ENCODE peak calls at places on chromosomes 16 and 17, in ten cellular contexts. J is effector memory CD4-positive, alpha-beta T cell; T is CD4-positive, alpha-beta T cell; M is H1; F is adrenal gland; H is mesenchymal stem cell; Y is naive thymus-derived CD4-positive, alpha-beta T cell; E is CD4-positive, alpha-beta memory T cell; D is coronary artery; O is upper lobe of right lung. L is an unnamed sample.

GRCh38 chr16:69942099-69942491 is 9.0 kb upstream of the CLEC18A start:
- DNase-seq in T (no peak), O (no peak), M (no peak), F (peak), H (no peak), Y (no peak), J (no peak), E (no peak), D (peak), L (no peak)

GRCh38 chr17:46020998-46021397 is 21.9 kb downstream of the STH start:
- DNase-seq in F (no peak), D (no peak), O (no peak), E (no peak), J (no peak), M (no peak), Y (no peak), T (no peak), H (no peak), L (no peak)

GRCh38 chr17:47941998-47942490 is 673 bp downstream of the PNPO start:
- DNase-seq in E (no peak), Y (no peak), M (no peak), F (no peak), T (no peak), J (no peak), H (no peak), D (no peak), O (no peak), L (no peak)

GRCh38 chr16:12050361-12050760 is 73.8 kb downstream of the SNX29 start:
- DNase-seq in M (no peak), O (no peak), Y (no peak), D (no peak), T (no peak), E (no peak), F (no peak), J (no peak), H (no peak), L (peak)

GRCh38 chr17:32486701-32487459 is at the start of gene CDK5R1:
- DNase-seq in H (peak), O (peak), J (peak), T (peak), F (peak), M (peak), D (no peak), Y (peak), E (peak), L (peak)

GRCh38 chr16:4814542-4815173 is 12.2 kb upstream of the ROGDI start:
- DNase-seq in D (no peak), J (no peak), F (no peak), M (no peak), H (no peak), O (no peak), E (no peak), T (no peak), Y (no peak), L (no peak)

GRCh38 chr17:10156579-10157488 is 41.6 kb downstream of the GAS7 start:
- DNase-seq in F (peak), D (no peak), H (peak), M (no peak), O (peak), J (no peak), T (no peak), E (no peak), Y (no peak), L (peak)

GRCh38 chr16:21720533-21720932 is 56.8 kb downstream of the OTOA start:
- DNase-seq in Y (no peak), H (no peak), M (no peak), E (no peak), O (no peak), F (no peak), D (no peak), J (no peak), T (no peak), L (no peak)

GRCh38 chr16:75821117-75821516 is 94.8 kb upstream of the CPHXL start:
- DNase-seq in J (no peak), D (no peak), H (no peak), M (no peak), O (no peak), F (no peak), E (no peak), T (no peak), Y (no peak), L (no peak)

GRCh38 chr17:66441012-66441703 is 138.7 kb downstream of the PRKCA start:
- DNase-seq in T (no peak), M (no peak), H (no peak), F (no peak), O (no peak), E (no peak), Y (no peak), D (no peak), J (no peak), L (no peak)

GRCh38 chr16:57473906-57474305 is 11.4 kb downstream of the POLR2C start:
- DNase-seq in J (no peak), D (no peak), E (no peak), T (no peak), H (no peak), Y (no peak), O (no peak), F (no peak), M (no peak), L (no peak)

GRCh38 chr16:49592507-49593422 is 219.2 kb downstream of the C16orf78 start:
- DNase-seq in T (peak), D (peak), F (peak), O (no peak), E (peak), M (peak), J (no peak), H (peak), Y (peak), L (no peak)

GRCh38 chr17:27532269-27533067 is 76.2 kb downstream of the KSR1 start:
- DNase-seq in E (no peak), H (peak), D (no peak), T (no peak), J (no peak), F (peak), M (no peak), O (peak), Y (no peak), L (peak)

GRCh38 chr16:77317059-77317458 is 117.8 kb downstream of the ADAMTS18 start:
- DNase-seq in M (no peak), E (no peak), Y (no peak), J (no peak), O (no peak), H (no peak), T (no peak), D (no peak), F (no peak), L (no peak)

GRCh38 chr16:23476289-23476688 is 23.3 kb upstream of the COG7 start:
- DNase-seq in E (no peak), T (no peak), Y (no peak), D (no peak), F (no peak), O (no peak), J (no peak), M (no peak), H (no peak), L (no peak)

GRCh38 chr17:61494325-61495160 is 42.3 kb downstream of the TBX4 start:
- DNase-seq in H (no peak), E (no peak), Y (no peak), T (no peak), M (no peak), D (no peak), J (no peak), F (no peak), O (no peak), L (no peak)

GRCh38 chr17:39828443-39828842 is 35.7 kb downstream of the IKZF3 start:
- DNase-seq in F (no peak), H (no peak), T (no peak), O (no peak), D (no peak), E (no peak), M (no peak), Y (no peak), J (no peak), L (no peak)

GRCh38 chr16:75494696-75495601 is at the start of gene CHST6:
- DNase-seq in F (no peak), J (no peak), Y (no peak), M (peak), T (no peak), O (no peak), H (peak), E (peak), D (no peak), L (no peak)

GRCh38 chr17:15341966-15342365 is 569 bp upstream of the TEKT3 start:
- DNase-seq in Y (no peak), H (no peak), T (no peak), M (no peak), F (no peak), D (no peak), O (no peak), E (no peak), J (no peak), L (no peak)

GRCh38 chr17:70405492-70406220 is 236.3 kb downstream of the KCNJ2 start:
- DNase-seq in Y (no peak), D (no peak), T (no peak), J (no peak), M (no peak), E (no peak), O (no peak), H (peak), F (no peak), L (no peak)

GRCh38 chr17:2705263-2705662 is 6.3 kb downstream of the CLUH start:
- DNase-seq in H (peak), F (peak), D (no peak), E (no peak), T (no peak), M (no peak), Y (no peak), J (no peak), O (no peak), L (peak)

GRCh38 chr16:84881702-84882521 is 62.1 kb downstream of the CRISPLD2 start:
- DNase-seq in Y (no peak), M (no peak), O (no peak), J (no peak), T (no peak), E (no peak), F (no peak), D (no peak), H (peak), L (no peak)
- H3K27ac ChIP-seq in Y (no peak), M (no peak), O (no peak), J (no peak), T (no peak), E (no peak), F (no peak), D (no peak), H (no peak), L (no peak)

GRCh38 chr17:75086496-75087181 is 1.1 kb upstream of the SLC16A5 start:
- DNase-seq in H (no peak), M (no peak), Y (no peak), F (no peak), T (no peak), E (no peak), J (no peak), D (no peak), O (no peak), L (no peak)

GRCh38 chr17:75087182-75087557 is 584 bp upstream of the SLC16A5 start:
- DNase-seq in T (no peak), Y (no peak), E (no peak), D (no peak), M (no peak), J (no peak), O (no peak), F (no peak), H (no peak), L (no peak)

GRCh38 chr17:75088902-75089417 is 1.2 kb downstream of the SLC16A5 start:
- DNase-seq in E (no peak), T (no peak), M (no peak), D (no peak), O (no peak), H (peak), F (no peak), J (no peak), Y (no peak), L (peak)

GRCh38 chr17:75088465-75088895 is 726 bp downstream of the SLC16A5 start:
- DNase-seq in J (no peak), T (no peak), E (no peak), Y (no peak), D (no peak), M (no peak), F (no peak), H (no peak), O (no peak), L (no peak)

GRCh38 chr17:75087558-75088453 is at the start of gene SLC16A5:
- DNase-seq in E (peak), M (peak), H (peak), J (no peak), T (peak), D (peak), O (peak), F (peak), Y (peak), L (peak)
- H3K27ac ChIP-seq in E (peak), M (peak), H (peak), J (peak), T (peak), D (peak), O (peak), F (no peak), Y (peak), L (peak)

GRCh38 chr17:50882851-50883250 is 16.7 kb upstream of the TOB1 start:
- DNase-seq in J (no peak), T (no peak), O (no peak), F (no peak), M (no peak), Y (no peak), E (no peak), D (no peak), H (peak), L (no peak)

GRCh38 chr17:50883850-50884291 is 17.7 kb upstream of the TOB1 start:
- DNase-seq in M (no peak), D (no peak), F (no peak), T (no peak), Y (no peak), E (no peak), H (no peak), O (no peak), J (no peak), L (peak)

GRCh38 chr17:50881182-50881581 is 15.0 kb upstream of the TOB1 start:
- DNase-seq in J (no peak), E (no peak), M (no peak), F (no peak), T (no peak), O (no peak), D (no peak), H (no peak), Y (no peak), L (no peak)

GRCh38 chr17:50887705-50888245 is 21.6 kb upstream of the TOB1 start:
- DNase-seq in H (no peak), T (no peak), M (no peak), D (peak), Y (no peak), E (no peak), F (peak), J (no peak), O (no peak), L (no peak)

DNA sequence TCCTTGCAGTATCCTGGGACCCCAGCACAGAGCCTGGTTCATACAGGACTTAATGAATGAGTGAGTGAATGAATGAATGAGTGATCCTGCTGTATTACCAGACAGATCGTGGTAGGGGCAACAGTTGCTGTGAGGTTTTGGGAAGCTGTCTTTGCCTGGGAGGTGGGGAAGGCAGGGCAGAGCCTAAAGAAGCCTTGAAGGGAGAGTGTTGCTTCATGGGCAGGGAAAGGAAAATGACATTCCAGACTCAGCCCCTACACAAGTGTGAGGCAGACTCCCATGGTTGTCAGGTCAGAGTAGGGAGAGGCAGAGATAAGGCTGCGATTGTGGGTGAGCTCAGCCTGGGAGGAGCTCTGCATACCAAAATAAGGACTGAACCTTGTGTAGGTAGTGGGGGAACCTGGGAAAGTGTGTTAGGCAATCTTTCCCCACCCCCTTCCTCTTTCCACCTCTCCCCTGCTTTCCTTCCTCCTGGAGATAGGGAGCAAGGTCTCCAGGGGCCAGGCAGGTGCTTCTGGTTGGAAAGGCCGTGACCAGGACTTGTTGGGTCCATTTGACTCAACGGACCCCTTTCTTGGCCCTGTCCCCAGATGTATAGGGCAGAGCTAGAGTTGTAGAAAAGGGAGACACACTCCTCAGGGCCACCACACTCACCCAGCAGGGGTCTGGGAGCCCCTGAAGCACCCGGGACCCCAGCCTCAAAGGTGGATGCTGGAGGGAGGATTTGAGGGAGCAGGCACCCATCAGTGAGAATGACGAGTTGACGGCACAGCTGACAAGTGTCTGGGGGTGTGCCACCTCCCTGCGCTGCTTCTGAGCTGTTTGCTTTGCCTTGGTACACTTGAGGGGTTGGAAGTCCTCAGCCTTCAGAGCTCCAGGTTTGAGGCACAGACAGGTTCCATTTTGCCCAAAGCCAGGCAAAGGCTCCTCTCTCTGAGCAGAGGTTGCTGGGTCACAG is 18.5 kb upstream of the TOB1 start:
- DNase-seq in D (no peak), M (no peak), O (no peak), J (no peak), F (no peak), E (no peak), T (no peak), H (no peak), Y (no peak), L (no peak)
- H3K27ac ChIP-seq in D (no peak), M (no peak), O (peak), J (peak), F (no peak), E (no peak), T (no peak), H (no peak), Y (no peak), L (no peak)

GRCh38 chr16:14196539-14196938 is 125.4 kb downstream of the MRTFB start:
- DNase-seq in H (no peak), F (no peak), J (no peak), T (no peak), M (no peak), O (no peak), Y (peak), D (no peak), E (no peak), L (no peak)
- H3K27ac ChIP-seq in H (no peak), F (peak), J (no peak), T (no peak), M (no peak), O (peak), Y (peak), D (no peak), E (no peak), L (peak)

DNA sequence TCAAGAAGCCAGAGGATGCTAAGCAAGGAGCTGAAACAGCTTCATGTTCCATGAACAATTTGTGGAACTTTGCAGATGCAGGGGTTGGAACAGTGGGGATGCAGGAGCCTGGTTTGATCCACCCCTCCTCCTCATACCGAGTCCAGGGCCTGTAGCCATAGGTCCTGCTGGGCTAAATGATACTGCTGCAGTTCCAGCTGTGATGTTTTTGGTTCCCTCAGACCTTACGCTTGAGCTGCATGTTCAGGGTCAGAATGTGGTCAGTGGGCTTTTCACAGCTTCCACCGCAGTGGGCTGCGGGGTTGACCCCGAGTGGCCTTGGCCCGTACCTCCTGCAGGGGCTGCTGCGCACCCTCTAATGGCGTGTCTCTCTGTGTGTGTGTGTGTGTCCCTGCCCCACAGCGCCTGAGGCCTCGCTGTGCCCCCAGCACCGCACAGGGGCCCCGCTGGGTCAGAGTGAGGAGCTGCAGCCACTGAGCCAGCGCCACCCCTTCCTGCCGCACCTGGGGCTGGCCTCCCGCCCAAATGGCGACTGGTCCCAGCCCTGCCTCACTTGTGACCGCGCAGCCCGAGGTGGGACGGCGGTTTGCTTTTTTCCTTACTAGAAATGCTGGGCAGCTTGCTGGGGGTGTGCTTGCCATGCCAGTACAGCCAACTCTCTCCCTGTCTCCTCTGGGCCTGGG is 48.2 kb downstream of the EPN2 start:
- DNase-seq in Y (no peak), O (no peak), E (no peak), D (no peak), T (no peak), H (no peak), J (no peak), F (no peak), M (no peak), L (no peak)
- H3K27ac ChIP-seq in Y (no peak), O (no peak), E (no peak), D (no peak), T (no peak), H (no peak), J (no peak), F (no peak), M (no peak), L (no peak)

GRCh38 chr16:17404903-17405691 is 65.7 kb downstream of the XYLT1 start:
- DNase-seq in T (no peak), Y (no peak), E (no peak), O (peak), J (no peak), H (no peak), F (peak), D (peak), M (no peak), L (peak)

GRCh38 chr16:17408296-17408695 is 62.5 kb downstream of the XYLT1 start:
- DNase-seq in M (no peak), H (no peak), D (no peak), Y (no peak), E (no peak), J (no peak), O (no peak), T (no peak), F (no peak), L (no peak)

GRCh38 chr16:17403156-17403809 is 67.5 kb downstream of the XYLT1 start:
- DNase-seq in D (no peak), E (no peak), J (no peak), M (no peak), H (no peak), Y (no peak), T (no peak), O (no peak), F (no peak), L (no peak)

GRCh38 chr16:17407321-17407720 is 63.4 kb downstream of the XYLT1 start:
- DNase-seq in E (no peak), Y (no peak), T (no peak), F (no peak), J (no peak), D (no peak), H (no peak), O (no peak), M (no peak), L (no peak)

GRCh38 chr16:17403859-17404545 is 66.8 kb downstream of the XYLT1 start:
- DNase-seq in J (no peak), O (no peak), Y (no peak), E (no peak), M (no peak), F (no peak), D (no peak), H (no peak), T (no peak), L (no peak)
- H3K27ac ChIP-seq in J (no peak), O (no peak), Y (no peak), E (no peak), M (no peak), F (no peak), D (peak), H (no peak), T (no peak), L (no peak)